ENCODE peak calls at places on chromosomes 2 and 18, in ten cellular contexts. I is T-helper 2 cell; W is GM13976; Q is sigmoid colon; J is posterior cingulate gyrus; O is activated CD4-positive, alpha-beta T cell treated with anti-CD3 and anti-CD28 coated beads, Interleukin-2, amount 50 U/mL, for 4 hours; L is HTR-8/SVneo; Y is T-helper 1 cell; Z is NCI-H1105 treated with DMSO at 0.1 percent for 48 hours; E is right lobe of liver. P is an unnamed sample.

GRCh38 chr18:64234336-64234735 is 85.4 kb upstream of the LINC00305 start:
- DNase-seq in Q (no peak), W (no peak), J (no peak), I (no peak), L (no peak), O (no peak), Z (no peak), E (no peak), Y (no peak), P (no peak)

GRCh38 chr18:77087391-77088141 is 45.0 kb downstream of the MBP start:
- DNase-seq in O (no peak), I (no peak), Q (peak; percentile 84), L (no peak), Z (no peak), W (no peak), E (no peak), Y (no peak), J (peak; percentile 60), P (no peak)

GRCh38 chr2:137173514-137173913 is 408.2 kb downstream of the THSD7B start:
- DNase-seq in I (no peak), L (peak; percentile 12), E (no peak), Z (no peak), Y (no peak), J (no peak), W (peak; percentile 8), O (no peak), Q (no peak), P (no peak)

GRCh38 chr2:240511351-240512108 is 46.3 kb downstream of the ANKMY1 start:
- DNase-seq in E (peak; percentile 41), I (no peak), W (no peak), Z (no peak), Y (no peak), O (no peak), Q (no peak), J (no peak), L (no peak), P (no peak)

GRCh38 chr18:73214970-73215369 is 347.2 kb upstream of the NETO1 start:
- DNase-seq in W (no peak), Z (no peak), Q (no peak), L (no peak), I (no peak), O (no peak), Y (no peak), E (no peak), J (no peak), P (no peak)

GRCh38 chr2:121903037-121903689 is 147.7 kb downstream of the TSN start:
- DNase-seq in O (no peak), E (no peak), Z (peak; percentile 45), Q (no peak), I (no peak), W (no peak), Y (no peak), L (no peak), J (no peak), P (no peak)

GRCh38 chr2:2757764-2758163 is 426.7 kb upstream of the MYT1L start:
- DNase-seq in E (no peak), J (no peak), O (no peak), Q (no peak), L (no peak), I (no peak), Y (no peak), W (no peak), Z (no peak), P (no peak)

GRCh38 chr2:111667542-111668273 is 216.3 kb downstream of the ANAPC1 start:
- DNase-seq in L (peak; percentile 62), I (no peak), O (no peak), W (no peak), Z (no peak), J (no peak), Q (no peak), Y (peak; percentile 53), E (peak; percentile 44), P (no peak)

GRCh38 chr2:64268330-64268729 is 124.1 kb upstream of the PELI1 start:
- DNase-seq in Y (no peak), Z (peak; percentile 30), E (no peak), W (no peak), O (no peak), Q (no peak), L (no peak), I (no peak), J (no peak), P (no peak)

GRCh38 chr18:45997689-45998088 is 30.6 kb upstream of the EPG5 start:
- DNase-seq in E (no peak), W (peak; percentile 50), J (no peak), L (no peak), Q (no peak), O (no peak), Y (peak; percentile 29), I (no peak), Z (no peak), P (peak; percentile 35)

GRCh38 chr2:142596334-142597088 is 281.0 kb upstream of the KYNU start:
- DNase-seq in E (no peak), I (no peak), Q (no peak), J (no peak), Z (no peak), O (no peak), W (no peak), Y (no peak), L (no peak), P (no peak)

GRCh38 chr2:107412981-107413380 is 413.7 kb upstream of the RGPD4 start:
- DNase-seq in W (no peak), E (no peak), Q (no peak), Z (no peak), I (no peak), O (no peak), J (no peak), L (no peak), Y (no peak), P (no peak)

GRCh38 chr18:32244863-32245262 is 55.0 kb downstream of the MEP1B start:
- DNase-seq in Z (no peak), E (no peak), Y (no peak), L (no peak), O (no peak), Q (no peak), W (no peak), I (no peak), J (no peak), P (no peak)

GRCh38 chr2:128362186-128362888 is 43.7 kb upstream of the HS6ST1 start:
- DNase-seq in Q (no peak), J (no peak), L (no peak), E (no peak), Y (no peak), W (no peak), I (no peak), Z (no peak), O (no peak), P (no peak)

GRCh38 chr2:133317161-133317560 is 251.1 kb downstream of the NCKAP5 start:
- DNase-seq in I (no peak), Y (no peak), L (no peak), W (no peak), O (no peak), E (no peak), Z (no peak), Q (no peak), J (no peak), P (no peak)

GRCh38 chr2:20568501-20569463 is 82.1 kb downstream of the HS1BP3 start:
- DNase-seq in L (no peak), E (no peak), Z (no peak), W (no peak), J (no peak), Y (no peak), O (no peak), I (no peak), Q (no peak), P (no peak)

GRCh38 chr2:173231042-173231441 is 123.6 kb upstream of the CDCA7 start:
- DNase-seq in W (no peak), L (no peak), I (no peak), J (no peak), O (no peak), Y (no peak), E (peak; percentile 90), Q (no peak), Z (peak; percentile 99), P (no peak)

GRCh38 chr2:200310545-200310971 is 4.1 kb downstream of the SPATS2L start:
- DNase-seq in W (no peak), O (no peak), Q (no peak), E (no peak), L (no peak), Y (no peak), J (no peak), Z (no peak), I (no peak), P (no peak)

GRCh38 chr2:60230037-60230436 is 323.4 kb downstream of the BCL11A start:
- DNase-seq in J (no peak), Q (no peak), W (no peak), Z (no peak), E (no peak), Y (no peak), O (no peak), I (no peak), L (no peak), P (no peak)